ENCODE peak calls at places on chromosomes 7 and 10, in nine cellular contexts. Z, I, E, B, U, R, C, J and Q are unnamed samples.

GRCh38 chr10:29081971-29082699 is 206.7 kb upstream of the LYZL1 start:
- DNase-seq in Z (no peak), I (no peak), E (no peak), B (no peak), U (no peak), R (no peak), C (no peak), J (no peak), Q (no peak)

GRCh38 chr10:94683214-94684054 is at the start of gene CYP2C18:
- DNase-seq in Z (no peak), I (peak), E (no peak), B (no peak), U (no peak), R (no peak), C (no peak), J (no peak), Q (no peak)

GRCh38 chr10:113235505-113235904 is 285.5 kb downstream of the TCF7L2 start:
- DNase-seq in Z (no peak), I (no peak), E (no peak), B (no peak), U (no peak), R (no peak), C (no peak), J (no peak), Q (no peak)

GRCh38 chr10:77319557-77319956 is 318.1 kb downstream of the KCNMA1 start:
- DNase-seq in Z (no peak), I (no peak), E (no peak), B (no peak), U (no peak), R (no peak), C (no peak), J (no peak), Q (no peak)

GRCh38 chr10:100239851-100240250 is 10.5 kb upstream of the CHUK start:
- DNase-seq in Z (no peak), I (no peak), E (no peak), B (no peak), U (no peak), R (no peak), C (no peak), J (no peak), Q (no peak)

GRCh38 chr10:47253651-47254375 is 46.2 kb upstream of the GDF10 start:
- DNase-seq in Z (no peak), I (no peak), E (no peak), B (no peak), U (no peak), R (no peak), C (no peak), J (no peak), Q (no peak)

GRCh38 chr7:26958834-26959233 is 94.4 kb upstream of the SKAP2 start:
- DNase-seq in Z (no peak), I (no peak), E (peak), B (peak), U (no peak), R (no peak), C (no peak), J (no peak), Q (no peak)

GRCh38 chr10:34528320-34528719 is 286.8 kb downstream of the PARD3 start:
- DNase-seq in Z (no peak), I (peak), E (no peak), B (peak), U (no peak), R (peak), C (peak), J (no peak), Q (peak)

GRCh38 chr7:148856035-148856881 is 27.8 kb downstream of the EZH2 start:
- DNase-seq in Z (no peak), I (peak), E (no peak), B (no peak), U (no peak), R (no peak), C (peak), J (peak), Q (no peak)

GRCh38 chr7:15685358-15686181 is 913 bp downstream of the MEOX2 start:
- DNase-seq in Z (peak), I (peak), E (no peak), B (no peak), U (peak), R (peak), C (no peak), J (no peak), Q (no peak)

GRCh38 chr7:27082171-27082570 is 13.6 kb downstream of the HOXA1 start:
- DNase-seq in Z (no peak), I (no peak), E (no peak), B (no peak), U (no peak), R (no peak), C (no peak), J (no peak), Q (no peak)

GRCh38 chr7:136528329-136528728 is 340.1 kb upstream of the CHRM2 start:
- DNase-seq in Z (no peak), I (peak), E (no peak), B (peak), U (no peak), R (no peak), C (no peak), J (no peak), Q (no peak)

GRCh38 chr10:131928248-131929095 is 27.7 kb downstream of the PPP2R2D start:
- DNase-seq in Z (no peak), I (no peak), E (no peak), B (no peak), U (no peak), R (no peak), C (no peak), J (peak), Q (no peak)

GRCh38 chr10:1660386-1660785 is 76.9 kb downstream of the ADARB2 start:
- DNase-seq in Z (no peak), I (no peak), E (no peak), B (no peak), U (no peak), R (no peak), C (no peak), J (no peak), Q (no peak)

GRCh38 chr7:151013728-151014497 is 10.4 kb downstream of the ATG9B start:
- DNase-seq in Z (peak), I (peak), E (no peak), B (no peak), U (peak), R (no peak), C (no peak), J (peak), Q (peak)

GRCh38 chr7:151001546-151001945 is 10.7 kb downstream of the NOS3 start:
- DNase-seq in Z (no peak), I (no peak), E (no peak), B (no peak), U (no peak), R (no peak), C (no peak), J (no peak), Q (no peak)

GRCh38 chr7:125423444-125424155 is 494.0 kb upstream of the POT1 start:
- DNase-seq in Z (no peak), I (no peak), E (no peak), B (peak), U (no peak), R (no peak), C (no peak), J (no peak), Q (no peak)

GRCh38 chr7:102286237-102287081 is at the start of gene SH2B2:
- DNase-seq in Z (peak), I (peak), E (no peak), B (no peak), U (peak), R (no peak), C (no peak), J (peak), Q (no peak)

GRCh38 chr7:5469375-5470166 is 45.9 kb upstream of the TNRC18 start:
- DNase-seq in Z (no peak), I (no peak), E (no peak), B (no peak), U (no peak), R (no peak), C (no peak), J (no peak), Q (no peak)

GRCh38 chr10:121696854-121697253 is 98.6 kb upstream of the FGFR2 start:
- DNase-seq in Z (no peak), I (peak), E (no peak), B (no peak), U (no peak), R (no peak), C (no peak), J (peak), Q (peak)

GRCh38 chr10:116163732-116164131 is 109.3 kb downstream of the GFRA1 start:
- DNase-seq in Z (no peak), I (no peak), E (no peak), B (no peak), U (no peak), R (no peak), C (no peak), J (no peak), Q (no peak)

GRCh38 chr10:97016728-97017473 is 168.9 kb downstream of the SLIT1 start:
- DNase-seq in Z (no peak), I (no peak), E (no peak), B (no peak), U (no peak), R (no peak), C (no peak), J (peak), Q (no peak)

GRCh38 chr7:149524399-149524798 is 26.8 kb upstream of the ZNF746 start:
- DNase-seq in Z (no peak), I (no peak), E (no peak), B (no peak), U (no peak), R (no peak), C (no peak), J (no peak), Q (no peak)

GRCh38 chr7:42572046-42572445 is 335.0 kb upstream of the GLI3 start:
- DNase-seq in Z (no peak), I (no peak), E (no peak), B (no peak), U (no peak), R (no peak), C (no peak), J (no peak), Q (no peak)

GRCh38 chr7:106065560-106066500 is 46.3 kb downstream of the SYPL1 start:
- DNase-seq in Z (no peak), I (no peak), E (no peak), B (no peak), U (no peak), R (no peak), C (no peak), J (no peak), Q (no peak)

GRCh38 chr7:132321387-132321786 is 254.9 kb downstream of the PLXNA4 start:
- DNase-seq in Z (no peak), I (no peak), E (no peak), B (no peak), U (no peak), R (no peak), C (no peak), J (no peak), Q (no peak)

GRCh38 chr7:132116369-132116768 is 459.9 kb downstream of the PLXNA4 start:
- DNase-seq in Z (no peak), I (no peak), E (no peak), B (no peak), U (no peak), R (no peak), C (no peak), J (no peak), Q (no peak)

GRCh38 chr7:76129836-76130235 is 71.9 kb upstream of the SRRM3 start:
- DNase-seq in Z (no peak), I (no peak), E (no peak), B (no peak), U (no peak), R (no peak), C (no peak), J (no peak), Q (no peak)

GRCh38 chr10:21721000-21721670 is 187.1 kb downstream of the MLLT10 start:
- DNase-seq in Z (no peak), I (no peak), E (no peak), B (no peak), U (no peak), R (no peak), C (no peak), J (no peak), Q (no peak)

GRCh38 chr10:82660205-82660604 is 785.2 kb downstream of the NRG3 start:
- DNase-seq in Z (no peak), I (no peak), E (no peak), B (no peak), U (no peak), R (no peak), C (no peak), J (no peak), Q (no peak)

GRCh38 chr10:16570731-16571130 is 49.1 kb upstream of the C1QL3 start:
- DNase-seq in Z (no peak), I (no peak), E (no peak), B (no peak), U (no peak), R (no peak), C (no peak), J (peak), Q (no peak)

GRCh38 chr7:34133356-34133982 is 228.1 kb downstream of the BMPER start:
- DNase-seq in Z (no peak), I (peak), E (peak), B (peak), U (no peak), R (no peak), C (no peak), J (no peak), Q (no peak)